ENCODE peak calls at places on chromosomes 7 and 10, in four cellular contexts. V is A549, Z is GM12878, K is SK-N-SH. I is an unnamed sample.

GRCh38 chr10:809671-810350 is 120.3 kb upstream of the DIP2C start:
- DNase-seq in Z (no peak), V (no peak), K (no peak), I (no peak)

GRCh38 chr7:17939111-17939669 is 1.1 kb downstream of the SNX13 start:
- DNase-seq in Z (no peak), V (peak), K (no peak), I (peak)

GRCh38 chr10:100996678-100997363 is 2.8 kb upstream of the LZTS2 start:
- DNase-seq in K (peak), V (peak), Z (no peak), I (no peak)

GRCh38 chr7:100547872-100548271 is 8.9 kb downstream of the AGFG2 start:
- DNase-seq in K (peak), V (no peak), Z (no peak), I (no peak)

GRCh38 chr7:95444796-95445195 is 10.0 kb upstream of the PON2 start:
- DNase-seq in V (no peak), Z (no peak), K (no peak), I (no peak)

GRCh38 chr7:6917258-6917657 is 91.2 kb upstream of the CCZ1B start:
- DNase-seq in V (no peak), Z (no peak), K (peak), I (no peak)

GRCh38 chr10:128540806-128541739 is 414.9 kb upstream of the MKI67 start:
- DNase-seq in Z (no peak), K (peak), V (no peak), I (no peak)

GRCh38 chr10:132408823-132409666 is 12.0 kb downstream of the PWWP2B start:
- DNase-seq in Z (no peak), K (no peak), V (no peak), I (no peak)

GRCh38 chr7:117157871-117158209 is 165.0 kb downstream of the WNT2 start:
- DNase-seq in V (no peak), K (no peak), Z (no peak), I (no peak)

GRCh38 chr7:14806886-14807285 is 95.7 kb downstream of the DGKB start:
- DNase-seq in V (no peak), Z (no peak), K (no peak), I (no peak)

GRCh38 chr7:127391591-127392181 is 822 bp downstream of the ZNF800 start:
- DNase-seq in Z (no peak), V (peak), K (no peak), I (no peak)

DNA sequence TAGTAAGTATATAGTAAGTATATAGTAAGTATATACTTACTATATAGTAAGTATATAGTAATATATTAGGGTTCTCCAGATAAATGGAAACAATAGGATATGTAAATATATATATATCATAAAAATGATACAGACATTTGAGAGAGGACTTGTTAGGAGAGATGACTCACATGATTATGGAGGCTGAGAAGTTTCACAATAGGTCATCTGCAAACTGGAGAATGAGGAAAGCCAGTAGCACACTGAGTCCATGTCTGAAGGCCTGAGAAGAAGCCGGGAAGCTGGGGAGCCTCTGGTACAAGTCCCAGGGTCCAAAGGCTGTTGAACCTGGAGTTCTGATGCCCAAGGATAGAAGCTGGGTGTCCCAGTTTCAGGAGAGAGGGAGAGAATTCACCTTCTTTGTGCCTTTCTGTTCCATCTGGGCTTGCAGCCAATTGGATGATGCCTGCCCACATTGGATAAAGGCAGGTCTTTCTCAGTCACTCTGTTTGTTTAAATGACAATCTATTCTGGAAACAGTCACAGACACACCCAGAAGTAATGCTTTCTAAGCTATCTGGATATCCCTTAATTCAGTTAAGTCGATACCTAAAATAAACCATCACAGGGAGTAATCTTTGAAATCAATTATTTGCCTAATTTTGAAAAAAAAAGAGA is 205.5 kb upstream of the CDC14C start:
- DNase-seq in K (no peak), Z (no peak), V (no peak), I (no peak)
- TF ChIP-seq PBX3 in K (no peak), Z (no peak), V (no peak), I (no peak)

GRCh38 chr7:27203964-27204594 is 4.2 kb upstream of the HOXA13 start:
- DNase-seq in V (no peak), Z (no peak), K (no peak), I (no peak)
- TF ChIP-seq PBX3 in V (no peak), Z (no peak), K (no peak), I (no peak)

GRCh38 chr7:130278892-130279690 is 12.4 kb downstream of the CPA2 start:
- DNase-seq in K (no peak), V (no peak), Z (no peak), I (no peak)

GRCh38 chr7:130275826-130276291 is 9.2 kb downstream of the CPA2 start:
- DNase-seq in V (no peak), Z (no peak), K (no peak), I (no peak)

GRCh38 chr7:130277763-130278643 is 11.3 kb downstream of the CPA2 start:
- DNase-seq in K (peak), V (peak), Z (no peak), I (peak)

GRCh38 chr7:130276796-130277762 is 10.4 kb downstream of the CPA2 start:
- DNase-seq in V (no peak), K (no peak), Z (no peak), I (no peak)

GRCh38 chr7:130281227-130281626 is 11.7 kb upstream of the CPA4 start:
- DNase-seq in K (no peak), Z (no peak), V (no peak), I (no peak)
- TF ChIP-seq PBX3 in K (no peak), Z (no peak), V (no peak), I (no peak)

GRCh38 chr10:129564923-129565322 is 97.9 kb downstream of the MGMT start:
- DNase-seq in V (no peak), K (no peak), Z (no peak), I (no peak)

GRCh38 chr10:129570185-129570584 is 103.1 kb downstream of the MGMT start:
- DNase-seq in V (no peak), Z (no peak), K (no peak), I (no peak)

GRCh38 chr10:129568562-129569344 is 101.7 kb downstream of the MGMT start:
- DNase-seq in K (peak), Z (no peak), V (no peak), I (no peak)
- TF ChIP-seq PBX3 in K (no peak), Z (no peak), V (no peak), I (no peak)

DNA sequence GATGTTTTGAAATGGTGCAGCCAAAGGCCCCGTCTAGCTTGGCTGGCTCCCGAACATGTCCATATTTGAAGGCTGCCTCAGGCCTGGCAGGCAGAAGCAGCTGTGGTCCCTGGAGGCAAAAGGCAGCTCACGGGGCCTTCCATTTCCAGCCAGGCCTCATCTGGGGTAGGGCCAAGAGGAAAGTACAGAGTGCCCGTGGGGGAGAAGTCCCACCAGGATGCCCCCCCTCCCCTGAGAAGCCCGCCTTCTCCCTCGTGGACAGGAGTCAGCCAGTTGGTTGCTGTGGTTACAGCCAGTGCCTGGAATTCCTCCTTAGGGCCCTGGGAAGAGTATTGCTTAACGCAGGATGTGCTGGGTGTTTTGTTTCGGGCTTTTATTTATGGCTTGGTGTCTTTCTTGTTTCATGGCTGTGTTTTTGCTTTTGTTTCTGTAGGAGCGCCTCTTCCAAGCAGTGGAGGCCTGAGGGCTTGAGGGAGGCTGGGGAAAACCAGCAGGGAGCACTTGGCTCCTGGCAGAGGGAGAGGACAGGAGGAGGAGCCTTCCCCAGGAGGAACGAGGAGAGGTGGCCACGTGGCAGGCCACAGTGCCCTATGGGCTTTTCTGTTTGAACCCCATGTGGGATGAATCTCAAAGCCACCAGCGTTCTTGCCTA is 45.4 kb downstream of the CHST3 start:
- DNase-seq in K (peak), V (no peak), Z (no peak), I (no peak)
- TF ChIP-seq PBX3 in K (no peak), V (no peak), Z (no peak), I (no peak)

GRCh38 chr10:14184841-14185500 is 145.8 kb downstream of the FRMD4A start:
- DNase-seq in Z (peak), V (no peak), K (no peak), I (peak)
- TF ChIP-seq PBX3 in Z (no peak), V (no peak), K (no peak), I (no peak)

I was measured in HepG2.